ENCODE peak calls at places on chromosomes 11 and 22, in four cellular contexts. R is neuronal stem cell, H is GM23248, X is fibroblast of lung. C is an unnamed sample.

GRCh38 chr11:84437129-84438123 is 1151.3 kb upstream of the CCDC90B start:
- DNase-seq in R (peak; percentile 18), H (peak; percentile 9), X (peak; percentile 10), C (peak; percentile 60)

GRCh38 chr11:7909585-7910325 is 21.3 kb downstream of the OR10A6 start:
- DNase-seq in R (no peak), H (no peak), X (no peak), C (no peak)

GRCh38 chr11:61507962-61508824 is at the start of gene LRRC10B:
- DNase-seq in R (peak; percentile 86), H (peak; percentile 49), X (no peak), C (peak; percentile 79)

GRCh38 chr11:59556115-59556882 is 45.0 kb downstream of the OR4D9 start:
- DNase-seq in R (peak; percentile 74), H (peak; percentile 87), X (peak; percentile 88), C (peak; percentile 83)

GRCh38 chr11:5420993-5421392 is 918 bp upstream of the OR51Q1 start:
- DNase-seq in R (no peak), H (no peak), X (no peak), C (no peak)

GRCh38 chr11:26522912-26523610 is 49.0 kb downstream of the MUC15 start:
- DNase-seq in R (no peak), H (peak; percentile 36), X (peak; percentile 11), C (peak; percentile 30)

GRCh38 chr11:103736986-103737622 is 299.3 kb upstream of the DDI1 start:
- DNase-seq in R (no peak), H (no peak), X (no peak), C (no peak)

GRCh38 chr11:130148927-130149326 is 10.7 kb upstream of the ST14 start:
- DNase-seq in R (no peak), H (no peak), X (no peak), C (no peak)

GRCh38 chr11:126834149-126834548 is 166.4 kb downstream of the KIRREL3 start:
- DNase-seq in R (no peak), H (peak; percentile 93), X (peak; percentile 97), C (no peak)

GRCh38 chr11:44887598-44887997 is 63.1 kb downstream of the TP53I11 start:
- DNase-seq in R (no peak), H (no peak), X (no peak), C (no peak)

GRCh38 chr22:49553518-49554295 is 274.0 kb downstream of the BRD1 start:
- DNase-seq in R (peak; percentile 37), H (no peak), X (no peak), C (peak; percentile 36)

GRCh38 chr22:23245045-23245798 is 64.9 kb downstream of the BCR start:
- DNase-seq in R (no peak), H (peak; percentile 67), X (peak; percentile 76), C (peak; percentile 77)

GRCh38 chr11:73980001-73980960 is 2.4 kb downstream of the UCP2 start:
- DNase-seq in R (no peak), H (no peak), X (no peak), C (peak; percentile 48)

GRCh38 chr11:46272816-46273427 is 4.5 kb upstream of the CREB3L1 start:
- DNase-seq in R (no peak), H (peak; percentile 89), X (peak; percentile 83), C (peak; percentile 75)

GRCh38 chr11:61626580-61627380 is 45.9 kb upstream of the SYT7 start:
- DNase-seq in R (no peak), H (no peak), X (peak; percentile 45), C (peak; percentile 92)

GRCh38 chr11:98398508-98398907 is 622.2 kb upstream of the CNTN5 start:
- DNase-seq in R (no peak), H (no peak), X (no peak), C (no peak)

GRCh38 chr11:362642-363442 is 6.5 kb upstream of the B4GALNT4 start:
- DNase-seq in R (no peak), H (no peak), X (no peak), C (no peak)

GRCh38 chr11:19794161-19794560 is 81.5 kb downstream of the NAV2 start:
- DNase-seq in R (no peak), H (no peak), X (no peak), C (no peak)

GRCh38 chr11:29119116-29119515 is 897.7 kb downstream of the KCNA4 start:
- DNase-seq in R (no peak), H (peak; percentile 51), X (peak; percentile 40), C (peak; percentile 5)

GRCh38 chr11:118625036-118625690 is 17.7 kb downstream of the PHLDB1 start:
- DNase-seq in R (no peak), H (no peak), X (no peak), C (no peak)

GRCh38 chr11:1927151-1928037 is 7.9 kb downstream of the TNNT3 start:
- DNase-seq in R (no peak), H (no peak), X (no peak), C (peak; percentile 72)

GRCh38 chr22:20560716-20561115 is 53.3 kb downstream of the MED15 start:
- DNase-seq in R (no peak), H (no peak), X (no peak), C (no peak)

GRCh38 chr11:86637976-86638375 is 34.4 kb downstream of the ME3 start:
- DNase-seq in R (no peak), H (no peak), X (peak; percentile 73), C (no peak)

DNA sequence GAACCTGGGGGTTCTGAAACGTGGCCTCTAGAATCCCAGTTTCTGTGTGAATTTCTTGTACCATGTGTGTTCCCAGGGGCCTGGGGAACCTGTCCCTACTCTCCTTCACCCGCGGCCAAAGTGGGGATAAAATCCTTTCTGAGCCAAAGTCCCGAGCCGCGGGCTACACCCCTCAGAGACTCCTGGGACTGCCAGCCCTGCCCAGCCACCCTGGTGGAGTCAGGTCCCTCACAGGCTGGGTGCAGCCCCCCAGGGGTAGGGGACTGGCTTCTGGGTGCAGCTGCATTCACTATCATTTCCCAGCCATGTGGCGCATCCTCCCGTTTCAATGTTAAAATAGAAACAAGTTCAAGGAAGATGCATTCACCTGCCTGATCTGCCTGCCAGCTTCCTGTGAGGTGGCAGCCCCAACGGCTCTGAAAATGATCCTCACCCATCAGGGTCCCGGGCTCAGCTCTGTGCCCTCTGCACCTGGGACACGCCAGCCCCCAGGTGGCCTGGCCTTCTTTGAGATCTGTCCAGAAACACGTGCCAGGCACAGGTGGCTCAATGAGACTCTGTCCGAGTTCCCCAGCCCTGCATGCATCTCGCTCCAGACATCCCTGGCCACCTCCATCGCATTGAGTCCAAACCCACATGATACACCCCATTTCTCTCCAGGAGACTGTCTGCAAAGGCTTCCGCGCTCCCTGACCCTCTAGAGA is 338.8 kb downstream of the CTTN start:
- DNase-seq in R (no peak), H (no peak), X (no peak), C (no peak)
- H3K4me2 ChIP-seq in R (no peak overlapping the region), H (no peak overlapping the region), X (no peak overlapping the region), C (no peak overlapping the region)

GRCh38 chr11:72720047-72720446 is 32.2 kb downstream of the ARAP1 start:
- DNase-seq in R (no peak), H (no peak), X (no peak), C (no peak)

GRCh38 chr11:72718101-72718501 is 34.1 kb downstream of the ARAP1 start:
- DNase-seq in R (no peak), H (no peak), X (no peak), C (no peak)

GRCh38 chr11:72720806-72721205 is 31.4 kb downstream of the ARAP1 start:
- DNase-seq in R (no peak), H (peak; percentile 31), X (no peak), C (no peak)

GRCh38 chr11:72719551-72719950 is 32.7 kb downstream of the ARAP1 start:
- DNase-seq in R (no peak), H (no peak), X (no peak), C (no peak)

DNA sequence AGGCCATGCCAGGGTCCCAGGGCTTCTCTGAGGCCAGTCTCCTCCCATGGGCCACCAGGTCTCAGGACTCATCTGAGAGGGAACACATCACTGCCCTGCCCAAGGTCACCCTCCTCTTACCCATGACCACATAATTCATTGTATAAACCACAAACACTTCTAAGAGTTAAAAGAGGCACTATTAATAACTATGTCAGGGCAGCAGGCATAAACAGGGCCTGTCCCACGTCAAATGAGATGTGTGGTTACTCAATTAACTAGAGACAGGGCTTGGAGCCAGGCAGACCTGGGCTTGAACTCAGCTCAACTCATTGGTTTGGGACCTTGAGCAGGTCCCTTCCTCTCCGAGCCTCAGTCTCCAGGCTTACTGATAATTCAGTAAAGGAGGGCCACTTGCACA is 33.1 kb downstream of the ARAP1 start:
- DNase-seq in R (no peak), H (peak; percentile 30), X (peak; percentile 51), C (no peak)
- H3K4me2 ChIP-seq in R (no peak overlapping the region), H (peak overlapping the region; percentile 91), X (no peak overlapping the region), C (peak overlapping the region; percentile 93)

GRCh38 chr11:11427185-11427944 is 74.3 kb upstream of the CSNK2A3 start:
- DNase-seq in R (no peak), H (no peak), X (no peak), C (no peak)
- H3K4me2 ChIP-seq in R (no peak overlapping the region), H (no peak overlapping the region), X (no peak overlapping the region), C (no peak overlapping the region)

GRCh38 chr11:35122308-35122707 is 16.7 kb upstream of the CD44 start:
- DNase-seq in R (no peak), H (no peak), X (no peak), C (no peak)

GRCh38 chr11:35121326-35121865 is 17.6 kb upstream of the CD44 start:
- DNase-seq in R (no peak), H (no peak), X (no peak), C (no peak)

GRCh38 chr11:35126879-35127576 is 11.9 kb upstream of the CD44 start:
- DNase-seq in R (no peak), H (no peak), X (no peak), C (no peak)

GRCh38 chr11:35127619-35128018 is 11.4 kb upstream of the CD44 start:
- DNase-seq in R (no peak), H (no peak), X (no peak), C (no peak)

DNA sequence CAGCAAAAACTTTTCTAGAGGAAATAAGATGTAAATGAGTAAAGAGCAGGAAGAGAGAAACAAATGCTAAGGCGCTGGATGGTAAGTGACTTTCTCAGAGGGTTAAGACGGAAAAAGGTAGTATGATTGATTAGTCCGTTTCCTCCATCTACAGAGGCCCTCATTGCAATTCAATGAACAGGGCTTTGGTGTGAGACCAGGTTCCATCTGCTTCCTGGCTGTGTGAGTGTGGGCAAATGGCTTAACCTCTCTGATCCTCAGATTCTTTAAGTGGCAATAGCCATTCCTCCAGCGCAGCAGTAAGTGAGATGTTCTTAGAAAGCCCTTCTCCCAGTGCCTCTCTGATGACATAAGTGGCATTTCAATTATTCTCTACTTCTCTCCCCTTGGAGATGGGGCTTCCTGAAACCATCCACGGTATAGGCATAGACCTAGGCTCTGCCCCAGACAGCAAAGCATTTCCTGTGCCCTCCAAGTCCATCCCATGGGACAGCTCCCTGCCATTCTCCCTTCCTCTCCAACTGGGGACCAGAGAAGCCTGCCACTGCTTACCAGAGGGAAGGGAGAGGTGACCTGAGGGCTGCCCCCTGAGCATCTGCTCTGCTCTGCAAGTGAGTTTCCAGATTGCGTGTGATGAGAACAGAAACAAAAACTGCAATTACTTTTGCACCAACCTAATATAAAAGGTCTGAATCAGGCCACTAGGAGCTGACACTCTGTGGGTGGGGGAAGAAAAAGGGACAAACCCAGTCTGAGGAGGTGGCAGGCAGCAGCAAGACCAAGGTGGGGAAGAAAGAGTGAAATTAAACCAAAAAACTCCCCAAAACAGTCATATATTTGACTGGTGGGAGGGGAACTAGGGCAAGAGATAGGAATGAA is 12.7 kb upstream of the CD44 start:
- DNase-seq in R (no peak), H (peak; percentile 7), X (no peak), C (no peak)
- H3K4me2 ChIP-seq in R (no peak overlapping the region), H (no peak overlapping the region), X (no peak overlapping the region), C (no peak overlapping the region)